ENCODE peak calls at places on chromosomes 12 and 14, in four cellular contexts. A is pancreas; X is naive thymus-derived CD8-positive, alpha-beta T cell; E is breast epithelium. C is an unnamed sample.

GRCh38 chr12:53172352-53172751 is 8.2 kb upstream of the ZNF740 start:
- DNase-seq in X (no peak), A (no peak), E (no peak), C (no peak)

GRCh38 chr14:20631821-20632389 is 9.6 kb downstream of the OR6S1 start:
- DNase-seq in A (peak; percentile 67), X (no peak), E (peak; percentile 55), C (no peak)

GRCh38 chr14:103247169-103247606 is 86.8 kb upstream of the EIF5 start:
- DNase-seq in A (no peak), E (no peak), X (no peak), C (no peak)

GRCh38 chr14:24145700-24146621 is at the start of gene PSME2:
- DNase-seq in E (no peak), A (no peak), X (no peak), C (no peak)

GRCh38 chr14:89386214-89386886 is 30.7 kb downstream of the FOXN3 start:
- DNase-seq in A (no peak), E (no peak), X (no peak), C (no peak)

GRCh38 chr14:74956280-74957072 is 1.1 kb upstream of the PGF start:
- DNase-seq in E (no peak), X (no peak), A (no peak), C (no peak)

GRCh38 chr12:108568653-108569154 is 6.3 kb downstream of the ISCU start:
- DNase-seq in E (no peak), X (peak; percentile 80), A (no peak), C (peak; percentile 56)

GRCh38 chr12:115470526-115470925 is 786.6 kb upstream of the TBX3 start:
- DNase-seq in X (no peak), A (no peak), E (no peak), C (no peak)

GRCh38 chr12:2924019-2924418 is 33.3 kb downstream of the TULP3 start:
- DNase-seq in A (no peak), X (no peak), E (no peak), C (no peak)

GRCh38 chr14:20609215-20610001 is 18.2 kb upstream of the RNASE12 start:
- DNase-seq in A (peak; percentile 51), E (peak; percentile 84), X (peak; percentile 66), C (peak; percentile 44)